ENCODE peak calls at places on chromosome 16, in four cellular contexts. T, I, C and X are unnamed samples.

GRCh38 chr16:28218109-28218508 is 6.3 kb upstream of the XPO6 start:
- DNase-seq in C (no peak), T (no peak), I (peak), X (no peak)

GRCh38 chr16:8751481-8752311 is 45.7 kb downstream of the TMEM186 start:
- DNase-seq in C (peak), I (peak), T (no peak), X (no peak)

GRCh38 chr16:53018834-53019416 is 33.8 kb downstream of the CHD9NB start:
- DNase-seq in C (no peak), T (no peak), I (no peak), X (no peak)

GRCh38 chr16:77860944-77861343 is 72.6 kb downstream of the VAT1L start:
- DNase-seq in C (no peak), T (no peak), I (no peak), X (no peak)

GRCh38 chr16:88475037-88475436 is 22.0 kb downstream of the ZFPM1 start:
- DNase-seq in C (no peak), I (no peak), T (no peak), X (no peak)

GRCh38 chr16:21277927-21278706 is at the start of gene CRYM:
- DNase-seq in C (no peak), I (no peak), T (peak), X (peak)

GRCh38 chr16:67659675-67660563 is at the start of gene ACD:
- DNase-seq in I (peak), C (peak), T (peak), X (peak)

GRCh38 chr16:73329363-73330306 is 281.7 kb upstream of the ZFHX3 start:
- DNase-seq in T (peak), I (no peak), C (no peak), X (no peak)

GRCh38 chr16:75138636-75139035 is 9.7 kb upstream of the ZFP1 start:
- DNase-seq in T (no peak), I (peak), C (peak), X (no peak)

GRCh38 chr16:48114410-48114809 is 41.4 kb downstream of the ABCC12 start:
- DNase-seq in I (no peak), C (no peak), T (no peak), X (no peak)

GRCh38 chr16:12341423-12341822 is 364.9 kb downstream of the SNX29 start:
- DNase-seq in I (peak), C (no peak), T (no peak), X (no peak)

GRCh38 chr16:21001262-21001661 is 100.7 kb downstream of the LYRM1 start:
- DNase-seq in T (peak), I (peak), C (no peak), X (no peak)

GRCh38 chr16:28863929-28864886 is 565 bp downstream of the SH2B1 start:
- DNase-seq in T (peak), I (peak), C (peak), X (no peak)

GRCh38 chr16:85415196-85415988 is 197.7 kb upstream of the GSE1 start:
- DNase-seq in C (no peak), I (no peak), T (peak), X (no peak)

GRCh38 chr16:70378869-70379493 is 32.3 kb downstream of the DDX19A start:
- DNase-seq in T (no peak), C (no peak), I (no peak), X (no peak)

GRCh38 chr16:87391324-87391949 is 699 bp upstream of the MAP1LC3B start:
- DNase-seq in T (no peak), I (peak), C (no peak), X (peak)

GRCh38 chr16:16071631-16072244 is 122.3 kb downstream of the ABCC1 start:
- DNase-seq in I (peak), T (no peak), C (no peak), X (no peak)

GRCh38 chr16:24852281-24852721 is 6.5 kb downstream of the SLC5A11 start:
- DNase-seq in C (no peak), I (no peak), T (no peak), X (no peak)

GRCh38 chr16:64061621-64062020 is 1060.2 kb downstream of the CDH11 start:
- DNase-seq in T (no peak), I (peak), C (no peak), X (no peak)

GRCh38 chr16:25478476-25478875 is 213.3 kb upstream of the HS3ST4 start:
- DNase-seq in T (no peak), C (no peak), I (no peak), X (no peak)

GRCh38 chr16:54098247-54098646 is 188.3 kb downstream of the IRX3 start:
- DNase-seq in T (no peak), I (no peak), C (no peak), X (no peak)

GRCh38 chr16:12228607-12229499 is 252.3 kb downstream of the SNX29 start:
- DNase-seq in I (peak), T (peak), C (peak), X (peak)

GRCh38 chr16:13421726-13422125 is 498.2 kb upstream of the ERCC4 start:
- DNase-seq in I (peak), C (no peak), T (no peak), X (no peak)

GRCh38 chr16:3642397-3643094 is 11.9 kb upstream of the DNASE1 start:
- DNase-seq in C (peak), T (peak), I (no peak), X (no peak)

GRCh38 chr16:85240982-85241924 is 129.0 kb upstream of the CIBAR2 start:
- DNase-seq in I (no peak), T (no peak), C (no peak), X (no peak)

GRCh38 chr16:79018952-79019506 is 581.5 kb downstream of the MAF start:
- DNase-seq in I (no peak), T (no peak), C (no peak), X (no peak)

GRCh38 chr16:67150058-67150832 is 553 bp downstream of the B3GNT9 start:
- DNase-seq in T (peak), I (peak), C (no peak), X (no peak)

GRCh38 chr16:880471-881171 is 80.1 kb upstream of the GNG13 start:
- DNase-seq in C (no peak), I (no peak), T (no peak), X (no peak)

GRCh38 chr16:10616744-10617640 is 36.6 kb upstream of the EMP2 start:
- DNase-seq in I (peak), T (peak), C (no peak), X (no peak)
- TF ChIP-seq CTCF in I (peak), T (no peak), C (no peak), X (no peak)

GRCh38 chr16:57720142-57720575 is 15.4 kb upstream of the KATNB1 start:
- DNase-seq in T (peak), C (peak), I (peak), X (peak)
- TF ChIP-seq CTCF in T (peak), C (peak), I (peak), X (peak)

DNA sequence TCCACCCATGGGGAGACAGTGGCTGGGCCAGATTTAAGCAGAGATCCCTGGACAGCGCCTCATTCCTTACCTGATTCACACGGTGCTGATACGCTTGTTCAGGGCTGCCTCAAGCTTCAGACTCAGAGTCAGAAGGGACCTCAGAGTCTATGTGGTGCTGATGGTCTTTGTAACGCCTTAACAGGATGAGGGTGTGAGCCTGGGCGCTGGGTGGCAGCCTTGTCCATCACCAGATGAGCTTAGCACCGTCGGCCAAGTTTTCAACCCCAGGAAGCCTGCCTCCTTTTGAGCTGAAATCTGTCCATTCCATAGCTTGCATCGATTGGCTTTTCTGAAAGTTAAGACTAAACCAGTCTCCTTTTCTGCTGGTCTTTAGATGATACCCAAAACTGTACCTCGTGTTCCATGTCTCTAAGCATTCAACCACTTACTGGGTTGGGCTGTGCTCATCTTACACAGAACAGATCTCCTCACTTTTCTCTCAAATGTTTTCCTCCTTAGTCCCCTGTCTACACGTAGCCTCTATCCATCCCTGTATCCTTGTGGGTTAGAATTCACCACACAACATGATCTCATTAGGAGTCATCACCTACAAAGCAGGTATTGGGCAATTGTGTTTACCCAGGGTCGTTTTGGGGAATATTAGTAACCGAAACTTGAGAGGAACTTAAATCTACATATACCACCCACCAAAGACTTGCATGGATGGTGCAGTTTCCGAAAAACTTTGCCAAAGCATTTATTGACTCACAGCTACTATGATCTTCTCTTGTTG is 573.4 kb downstream of the CDH13 start:
- DNase-seq in I (peak), T (no peak), C (no peak), X (no peak)
- TF ChIP-seq CTCF in I (peak), T (peak), C (no peak), X (peak)

DNA sequence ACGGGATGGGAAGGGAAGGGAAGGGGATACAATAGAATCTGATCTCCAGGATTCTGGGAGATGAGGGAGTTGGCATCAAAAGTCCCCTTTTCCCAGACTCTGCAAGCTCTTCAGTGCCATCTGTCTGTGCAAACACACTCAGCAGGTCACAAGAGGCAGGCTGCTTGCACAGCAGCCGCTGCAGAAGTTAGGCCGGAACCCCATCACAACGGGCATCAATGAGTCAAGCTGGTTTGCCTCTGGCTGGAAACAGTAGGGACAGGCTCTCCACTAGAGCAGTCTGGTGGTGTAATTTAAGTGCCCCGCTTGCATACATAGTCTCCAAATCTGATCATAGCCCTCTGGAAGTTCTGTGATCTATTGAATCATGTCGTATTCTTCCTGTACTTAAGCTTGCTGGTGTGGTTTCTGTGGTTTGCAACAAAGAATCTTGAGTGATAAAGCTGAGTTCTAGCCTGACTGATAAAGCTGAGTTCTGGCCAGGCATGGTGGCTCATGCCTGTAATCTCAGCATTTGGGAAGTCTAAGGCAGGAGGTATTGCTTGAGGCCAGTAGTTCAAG is 33.7 kb upstream of the KDM8 start:
- DNase-seq in T (peak), C (peak), I (peak), X (no peak)
- TF ChIP-seq CTCF in T (peak), C (peak), I (peak), X (peak)

GRCh38 chr16:19396555-19397011 is 21.1 kb upstream of the TMC5 start:
- DNase-seq in C (no peak), I (no peak), T (no peak), X (no peak)

GRCh38 chr16:19400709-19401108 is 17.0 kb upstream of the TMC5 start:
- DNase-seq in T (no peak), C (no peak), I (no peak), X (no peak)
- TF ChIP-seq CTCF in T (no peak), C (no peak), I (no peak), X (no peak)

DNA sequence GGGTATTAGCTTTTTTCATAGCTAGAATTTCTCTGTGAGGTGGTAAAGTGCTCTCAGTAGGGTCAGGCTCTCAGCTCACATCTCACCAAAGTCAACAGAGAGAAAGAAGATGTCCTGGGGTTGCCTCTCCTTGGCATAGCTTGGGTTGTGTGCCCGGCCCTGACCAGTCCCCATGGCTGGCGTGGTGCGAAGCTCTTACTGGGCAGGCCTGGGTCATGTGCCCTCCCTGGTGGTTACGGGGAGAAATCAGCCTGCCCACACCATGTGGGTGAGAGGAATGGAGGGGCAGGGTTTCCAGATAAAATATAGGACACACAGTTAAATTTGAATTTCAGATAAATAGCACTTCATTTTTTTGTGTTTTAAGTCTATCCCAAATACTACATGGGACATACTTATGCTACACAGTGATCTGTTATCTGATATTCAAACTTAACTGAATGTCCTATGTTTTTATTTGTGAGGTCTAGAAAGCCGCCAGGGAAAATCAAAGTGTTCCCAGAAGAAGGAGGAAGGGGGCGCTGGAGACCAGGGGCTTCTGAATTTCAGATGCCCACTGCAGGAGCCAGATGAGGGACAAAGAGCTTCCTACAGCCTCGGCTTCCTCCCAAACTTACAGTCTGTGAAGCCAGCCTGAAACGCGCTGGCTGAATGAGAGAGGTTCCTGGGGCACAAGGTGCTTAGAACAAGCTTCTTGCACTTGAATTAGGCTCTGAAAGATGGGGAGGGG is 45.4 kb downstream of the NKD1 start:
- DNase-seq in C (peak), T (peak), I (no peak), X (no peak)
- TF ChIP-seq CTCF in C (peak), T (peak), I (peak), X (peak)

DNA sequence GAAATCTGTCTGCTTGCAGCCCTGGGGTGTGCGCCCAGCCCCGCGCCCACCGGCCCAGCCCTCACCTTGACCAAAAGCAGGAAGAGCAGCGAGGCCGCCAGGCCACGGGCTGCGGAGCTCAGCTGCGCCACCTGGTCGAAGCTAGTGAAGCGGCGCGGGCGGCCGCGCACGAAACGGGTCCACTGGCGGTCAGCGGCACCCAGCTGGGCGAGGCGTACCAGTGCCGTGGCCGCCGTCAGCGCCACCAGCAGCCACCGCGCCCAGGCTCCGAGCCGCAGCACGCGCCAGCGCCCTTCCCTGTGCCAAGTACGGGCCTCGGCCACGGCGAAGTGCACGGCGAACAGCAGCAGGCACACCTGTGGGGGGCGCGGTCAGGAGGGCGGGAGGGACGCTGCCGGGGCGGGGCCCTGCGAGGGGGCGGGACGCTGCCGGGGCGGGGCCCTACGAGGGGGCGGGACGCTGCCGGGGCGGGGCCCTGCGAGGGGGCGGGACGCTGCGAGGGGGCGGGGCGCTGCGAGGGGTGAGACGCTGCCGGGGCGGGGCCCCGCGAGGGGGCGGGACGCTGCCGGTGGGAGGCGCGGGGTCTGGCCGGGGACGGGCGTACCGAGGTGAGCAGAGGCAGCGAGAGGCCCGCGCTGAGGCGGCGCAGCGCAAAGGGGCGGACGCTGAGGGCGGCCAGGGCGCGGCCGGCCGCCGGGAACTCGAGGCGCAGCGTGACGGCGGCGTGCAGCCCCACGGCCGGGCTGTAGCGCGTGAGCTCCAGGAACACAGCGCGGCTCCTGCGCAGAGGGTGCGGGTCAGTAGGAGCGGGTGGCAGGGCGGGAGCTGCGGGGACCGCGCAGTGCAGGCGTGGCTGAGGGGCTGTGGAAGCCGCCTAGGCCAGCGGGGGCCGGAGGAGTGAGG is 43.3 kb downstream of the TSC2 start:
- DNase-seq in I (no peak), C (peak), T (peak), X (peak)
- TF ChIP-seq CTCF in I (no peak), C (no peak), T (no peak), X (peak)

DNA sequence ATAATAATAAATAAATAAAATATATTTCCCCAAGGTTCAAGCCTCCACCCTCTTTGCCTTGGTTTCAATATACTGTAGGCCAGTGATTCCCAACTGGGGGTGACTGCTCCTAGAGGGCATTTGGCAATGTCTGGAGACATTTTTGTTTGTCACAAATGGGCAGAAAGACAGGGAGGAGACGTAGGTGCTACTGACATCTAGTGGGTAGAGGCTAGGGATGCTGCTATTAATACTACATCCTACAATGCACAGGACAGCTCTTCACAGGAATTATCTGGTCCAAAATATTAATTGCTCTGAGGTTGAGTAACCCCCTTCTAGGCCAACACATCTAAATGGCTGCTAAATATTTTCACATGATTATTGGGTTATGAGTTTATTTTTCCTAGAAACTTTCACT is 12.8 kb upstream of the PRR14 start:
- DNase-seq in T (peak), C (no peak), I (peak), X (no peak)
- TF ChIP-seq CTCF in T (peak), C (peak), I (peak), X (peak)

GRCh38 chr16:89536886-89537548 is 23.5 kb upstream of the RPL13 start:
- DNase-seq in T (no peak), I (peak), C (no peak), X (no peak)
- TF ChIP-seq CTCF in T (no peak), I (no peak), C (no peak), X (no peak)